ENCODE peak calls at places on chromosomes 11 and 22, in six cellular contexts. J is osteoblast, Z is fibroblast of lung, Q is hepatocyte, L is upper lobe of right lung, R is colonic mucosa. O is an unnamed sample.
A peak's percentile ranks its signal among the peaks of the same experiment; 100 is the strongest.

GRCh38 chr11:64296830-64297721 is 3.1 kb upstream of the CATSPERZ start:
- DNase-seq in R (no peak), L (no peak), Q (peak; percentile 7), J (peak; percentile 44), Z (no peak), O (no peak)

GRCh38 chr11:23680488-23681230 is 816.2 kb upstream of the LUZP2 start:
- DNase-seq in Z (no peak), J (no peak), R (no peak), L (no peak), Q (no peak), O (peak; percentile 62)

GRCh38 chr11:107705027-107705426 is 6.8 kb downstream of the SLN start:
- DNase-seq in Q (no peak), L (no peak), Z (peak; percentile 82), R (no peak), J (peak; percentile 67), O (no peak)

GRCh38 chr11:57116654-57117053 is 65.1 kb upstream of the LRRC55 start:
- DNase-seq in L (no peak), Z (peak; percentile 60), Q (peak; percentile 42), J (peak; percentile 22), R (peak; percentile 41), O (no peak)

GRCh38 chr11:8714622-8715225 is 32.1 kb downstream of the RPL27A start:
- DNase-seq in Z (no peak), R (no peak), Q (no peak), J (peak; percentile 82), L (no peak), O (no peak)

GRCh38 chr22:35099883-35100282 is 33.9 kb downstream of the ISX start:
- DNase-seq in J (no peak), Q (no peak), Z (no peak), R (no peak), L (no peak), O (no peak)

GRCh38 chr22:31891366-31892079 is 52.8 kb upstream of the YWHAH start:
- DNase-seq in R (no peak), J (peak; percentile 70), Z (no peak), L (no peak), Q (no peak), O (no peak)

GRCh38 chr11:109033627-109034340 is 368.9 kb downstream of the DDX10 start:
- DNase-seq in Q (no peak), Z (peak; percentile 81), J (peak; percentile 69), L (no peak), R (no peak), O (no peak)

GRCh38 chr22:46041642-46042041 is 64.7 kb upstream of the WNT7B start:
- DNase-seq in L (no peak), Q (no peak), Z (no peak), R (peak; percentile 15), J (peak; percentile 15), O (peak; percentile 53)

GRCh38 chr22:27008454-27008853 is 351.1 kb downstream of the MIAT start:
- DNase-seq in Z (no peak), R (no peak), J (no peak), L (no peak), Q (no peak), O (no peak)

GRCh38 chr22:25644122-25644521 is 79.6 kb downstream of the GRK3 start:
- DNase-seq in J (peak; percentile 64), Q (no peak), L (no peak), Z (no peak), R (no peak), O (no peak)

GRCh38 chr11:12087075-12087775 is 23.2 kb upstream of the MICAL2 start:
- DNase-seq in J (peak; percentile 48), R (peak; percentile 52), Q (no peak), L (no peak), Z (peak; percentile 82), O (peak; percentile 79)

GRCh38 chr11:6693342-6694228 is 10.4 kb upstream of the MRPL17 start:
- DNase-seq in Q (no peak), L (no peak), Z (peak; percentile 95), J (no peak), R (peak; percentile 25), O (no peak)

GRCh38 chr22:17754233-17754925 is 19.9 kb downstream of the BID start:
- DNase-seq in Q (no peak), J (peak; percentile 85), R (no peak), L (no peak), Z (no peak), O (peak; percentile 82)

GRCh38 chr11:119694334-119694733 is 34.7 kb downstream of the NECTIN1 start:
- DNase-seq in Q (no peak), Z (no peak), L (no peak), R (peak; percentile 70), J (no peak), O (no peak)

GRCh38 chr11:65854161-65854592 is 3.8 kb downstream of the CFL1 start:
- DNase-seq in J (peak; percentile 54), R (peak; percentile 93), L (peak; percentile 29), Q (peak; percentile 79), Z (no peak), O (no peak)

GRCh38 chr22:37079668-37080171 is 28.2 kb downstream of the KCTD17 start:
- DNase-seq in Q (no peak), J (no peak), L (no peak), R (no peak), Z (peak; percentile 9), O (peak; percentile 83)

GRCh38 chr11:70578831-70579230 is 180.5 kb downstream of the CTTN start:
- DNase-seq in Q (no peak), L (peak; percentile 52), R (no peak), Z (no peak), J (no peak), O (no peak)

GRCh38 chr11:120977470-120977869 is 46.4 kb upstream of the TBCEL start:
- DNase-seq in R (no peak), Z (peak; percentile 28), Q (no peak), L (no peak), J (no peak), O (no peak)

GRCh38 chr11:95241673-95242072 is 10.7 kb upstream of the SESN3 start:
- DNase-seq in Q (no peak), Z (peak; percentile 39), R (no peak), J (no peak), L (no peak), O (no peak)

GRCh38 chr11:111524056-111524455 is 9.5 kb downstream of the HOATZ start:
- DNase-seq in R (no peak), Q (no peak), Z (no peak), L (no peak), J (no peak), O (no peak)

GRCh38 chr11:114847599-114847998 is 169.3 kb downstream of the NXPE2 start:
- DNase-seq in R (no peak), Q (no peak), Z (no peak), J (no peak), L (no peak), O (no peak)

GRCh38 chr11:83566948-83567347 is 280.8 kb upstream of the CCDC90B start:
- DNase-seq in Q (peak; percentile 37), Z (peak; percentile 74), J (peak; percentile 23), R (no peak), L (no peak), O (no peak)

GRCh38 chr11:19241260-19242183 is 777 bp upstream of the E2F8 start:
- DNase-seq in J (peak; percentile 90), Q (peak; percentile 41), Z (no peak), L (peak; percentile 68), R (peak; percentile 80), O (peak; percentile 91)

GRCh38 chr11:16895306-16895705 is 118.9 kb downstream of the PLEKHA7 start:
- DNase-seq in Z (no peak), J (peak; percentile 92), Q (no peak), L (no peak), R (no peak), O (no peak)

GRCh38 chr22:25054943-25055511 is 102.5 kb downstream of the KIAA1671 start:
- DNase-seq in Z (no peak), J (peak; percentile 75), Q (no peak), L (no peak), R (no peak), O (no peak)

GRCh38 chr22:42371112-42371900 is 60.9 kb downstream of the NFAM1 start:
- DNase-seq in R (no peak), Z (no peak), L (no peak), J (no peak), Q (no peak), O (no peak)

GRCh38 chr22:46578824-46579561 is 41.2 kb upstream of the GRAMD4 start:
- DNase-seq in Q (peak; percentile 56), Z (peak; percentile 71), R (peak; percentile 76), J (peak; percentile 83), L (peak; percentile 81), O (peak; percentile 72)

GRCh38 chr11:19453893-19454292 is 213.1 kb upstream of the E2F8 start:
- DNase-seq in Z (peak; percentile 32), J (peak; percentile 92), R (no peak), L (no peak), Q (no peak), O (no peak)

GRCh38 chr11:47108214-47108613 is 68.5 kb downstream of the ARFGAP2 start:
- DNase-seq in L (no peak), J (no peak), R (no peak), Q (no peak), Z (no peak), O (no peak)

GRCh38 chr11:47105974-47106373 is 70.7 kb downstream of the ARFGAP2 start:
- DNase-seq in R (peak; percentile 77), J (no peak), L (no peak), Z (no peak), Q (peak; percentile 40), O (no peak)

GRCh38 chr11:47106839-47107520 is 69.7 kb downstream of the ARFGAP2 start:
- DNase-seq in R (no peak), Q (no peak), L (no peak), J (no peak), Z (no peak), O (no peak)

GRCh38 chr11:47109051-47109791 is 67.5 kb downstream of the ARFGAP2 start:
- DNase-seq in Q (no peak), Z (no peak), R (no peak), L (no peak), J (no peak), O (no peak)

GRCh38 chr11:47107709-47108108 is 69.0 kb downstream of the ARFGAP2 start:
- DNase-seq in J (no peak), Z (no peak), L (no peak), R (no peak), Q (no peak), O (no peak)
- H3K4me1 ChIP-seq in J (peaks cover 5% of the 10 kb centered on the region), Z (peaks cover 24% of the 10 kb centered on the region), L (peaks cover 12% of the 10 kb centered on the region), R (no peaks in the 10 kb centered on the region), Q (peaks cover 3% of the 10 kb centered on the region), O (no peaks in the 10 kb centered on the region)

GRCh38 chr11:130672911-130673310 is 224.5 kb downstream of the ADAMTS15 start:
- DNase-seq in L (no peak), J (no peak), R (no peak), Z (no peak), Q (peak; percentile 34), O (no peak)
- H3K4me1 ChIP-seq in L (peaks cover 19% of the 10 kb centered on the region), J (peaks cover 57% of the 10 kb centered on the region), R (no peaks in the 10 kb centered on the region), Z (peaks cover 33% of the 10 kb centered on the region), Q (peaks cover 17% of the 10 kb centered on the region), O (no peaks in the 10 kb centered on the region)

GRCh38 chr11:128482512-128483191 is 104.7 kb downstream of the ETS1 start:
- DNase-seq in J (peak; percentile 69), R (no peak), Z (peak; percentile 80), L (no peak), Q (no peak), O (no peak)
- H3K4me1 ChIP-seq in J (peaks cover 62% of the 10 kb centered on the region), R (no peaks in the 10 kb centered on the region), Z (peaks cover 32% of the 10 kb centered on the region), L (peaks cover 62% of the 10 kb centered on the region), Q (no peaks in the 10 kb centered on the region), O (peaks cover 98% of the 10 kb centered on the region)

DNA sequence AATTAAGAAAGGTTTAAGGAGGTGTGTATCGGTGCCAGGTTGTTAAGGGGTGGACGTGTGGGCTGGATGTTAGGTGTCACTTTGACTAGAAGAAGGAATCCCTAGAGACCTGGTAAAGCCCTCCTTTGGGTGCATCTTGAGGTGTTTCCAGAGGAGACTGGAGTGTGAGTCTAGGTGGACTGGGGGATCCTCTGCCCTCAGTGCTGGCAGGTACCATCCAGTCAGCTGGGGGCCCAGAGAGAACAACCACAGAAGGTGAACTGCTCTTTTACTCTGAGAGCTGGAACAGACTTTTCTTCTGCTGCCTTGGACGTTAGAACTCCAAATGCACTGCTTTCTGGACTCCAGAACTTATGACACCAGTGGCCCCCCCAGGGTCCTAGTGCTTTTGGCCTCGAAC is 44.0 kb downstream of the SPATA19 start:
- DNase-seq in Z (no peak), R (no peak), L (no peak), Q (no peak), J (no peak), O (no peak)
- H3K4me1 ChIP-seq in Z (no peaks in the 10 kb centered on the region), R (no peaks in the 10 kb centered on the region), L (no peaks in the 10 kb centered on the region), Q (no peaks in the 10 kb centered on the region), J (no peaks in the 10 kb centered on the region), O (no peaks in the 10 kb centered on the region)

O was measured in spleen.